ENCODE peak calls at places on chromosome 15, in seven cellular contexts. V is GM23248, H is stomach, Q is heart right ventricle, B is psoas muscle, Z is lung, S is esophagus muscularis mucosa. N is an unnamed sample.
A peak's percentile ranks its signal among the peaks of the same experiment; 100 is the strongest.

GRCh38 chr15:57541805-57542504 is 49.7 kb upstream of the MYZAP start:
- DNase-seq in V (peak; percentile 85), S (no peak), Q (peak; percentile 63), H (peak; percentile 72), B (peak; percentile 83), Z (peak; percentile 69), N (peak; percentile 79)

GRCh38 chr15:43209059-43209824 is 11.6 kb downstream of the EPB42 start:
- DNase-seq in B (no peak), V (peak; percentile 29), S (peak; percentile 86), H (no peak), Q (no peak), Z (no peak), N (peak; percentile 14)

GRCh38 chr15:52306270-52306669 is 10.7 kb upstream of the MYO5C start:
- DNase-seq in V (peak; percentile 79), H (no peak), B (no peak), Z (no peak), S (no peak), Q (no peak), N (no peak)

GRCh38 chr15:71085809-71086208 is 29.5 kb upstream of the THSD4 start:
- DNase-seq in V (no peak), S (no peak), Q (no peak), Z (no peak), B (no peak), H (no peak), N (no peak)

GRCh38 chr15:68330911-68331310 is 53.4 kb downstream of the FEM1B start:
- DNase-seq in B (no peak), V (no peak), H (no peak), S (no peak), Q (no peak), Z (no peak), N (peak; percentile 22)

GRCh38 chr15:36109943-36110658 is 469.3 kb upstream of the CDIN1 start:
- DNase-seq in V (peak; percentile 76), H (no peak), Z (no peak), Q (no peak), B (no peak), S (no peak), N (no peak)

GRCh38 chr15:99474981-99475753 is 90.6 kb upstream of the MEF2A start:
- DNase-seq in Q (peak; percentile 76), V (no peak), B (peak; percentile 85), Z (peak; percentile 63), H (no peak), S (no peak), N (no peak)

GRCh38 chr15:77727635-77728311 is 95.1 kb upstream of the LINGO1 start:
- DNase-seq in Z (no peak), V (no peak), H (no peak), S (no peak), B (no peak), Q (no peak), N (no peak)

GRCh38 chr15:57427367-57427821 is 51.1 kb downstream of the CGNL1 start:
- DNase-seq in Z (no peak), V (peak; percentile 87), Q (no peak), B (peak; percentile 66), S (no peak), H (no peak), N (no peak)

GRCh38 chr15:92981333-92981732 is 81.2 kb downstream of the CHD2 start:
- DNase-seq in H (no peak), Z (no peak), Q (no peak), S (no peak), V (no peak), B (no peak), N (no peak)

GRCh38 chr15:66720206-66721010 is 18.4 kb downstream of the SMAD6 start:
- DNase-seq in Q (no peak), S (no peak), B (no peak), H (peak; percentile 39), Z (peak; percentile 66), V (peak; percentile 97), N (peak; percentile 86)

GRCh38 chr15:66682865-66683264 is 19.2 kb upstream of the SMAD6 start:
- DNase-seq in S (no peak), Q (no peak), B (no peak), Z (no peak), V (peak; percentile 62), H (no peak), N (no peak)

GRCh38 chr15:35309886-35310285 is 224.8 kb upstream of the NANOGP8 start:
- DNase-seq in Z (no peak), S (no peak), B (no peak), Q (no peak), H (no peak), V (peak; percentile 68), N (no peak)

GRCh38 chr15:45842151-45842550 is 207.3 kb downstream of the SQOR start:
- DNase-seq in V (no peak), B (no peak), Q (no peak), H (no peak), Z (no peak), S (no peak), N (no peak)

GRCh38 chr15:75348563-75349350 is 1.9 kb downstream of the NEIL1 start:
- DNase-seq in B (peak; percentile 58), Z (no peak), V (peak; percentile 41), S (no peak), H (peak; percentile 40), Q (no peak), N (peak; percentile 43)

GRCh38 chr15:30990451-30991300 is 752 bp downstream of the MTMR10 start:
- DNase-seq in H (no peak), B (no peak), Z (no peak), S (no peak), Q (no peak), V (peak; percentile 71), N (no peak)

GRCh38 chr15:41575282-41575681 is 16.3 kb downstream of the TYRO3 start:
- DNase-seq in B (no peak), Z (no peak), S (no peak), V (no peak), Q (no peak), H (no peak), N (no peak)

GRCh38 chr15:74795961-74796625 is 14.2 kb downstream of the CSK start:
- DNase-seq in S (no peak), V (no peak), H (no peak), B (no peak), Q (no peak), Z (no peak), N (no peak)

GRCh38 chr15:99613887-99614642 is 48.3 kb downstream of the MEF2A start:
- DNase-seq in B (no peak), H (no peak), V (peak; percentile 45), Q (no peak), Z (peak; percentile 43), S (no peak), N (no peak)

GRCh38 chr15:64776402-64776786 is 1.0 kb upstream of the RBPMS2 start:
- DNase-seq in H (no peak), Q (peak; percentile 20), S (no peak), V (no peak), B (no peak), Z (no peak), N (no peak)

GRCh38 chr15:70892912-70893560 is 410 bp downstream of the LRRC49 start:
- DNase-seq in Q (no peak), V (peak; percentile 86), B (no peak), Z (no peak), H (no peak), S (no peak), N (peak; percentile 51)

GRCh38 chr15:59991919-59992318 is 12.2 kb upstream of the FOXB1 start:
- DNase-seq in Q (no peak), S (no peak), Z (no peak), V (no peak), H (no peak), B (no peak), N (no peak)

GRCh38 chr15:101255615-101256350 is 3.9 kb upstream of the CHSY1 start:
- DNase-seq in V (peak; percentile 28), Z (no peak), Q (no peak), H (no peak), B (no peak), S (no peak), N (peak; percentile 70)

GRCh38 chr15:48109856-48110531 is 10.8 kb upstream of the SLC24A5 start:
- DNase-seq in H (no peak), V (no peak), S (peak; percentile 77), B (no peak), Q (no peak), Z (no peak), N (no peak)

GRCh38 chr15:89333959-89334509 is 590 bp downstream of the POLG start:
- DNase-seq in B (peak; percentile 79), S (no peak), H (no peak), V (no peak), Q (no peak), Z (no peak), N (no peak)

GRCh38 chr15:98599911-98600685 is 48.2 kb upstream of the IGF1R start:
- DNase-seq in B (peak; percentile 47), Q (peak; percentile 15), H (no peak), Z (peak; percentile 39), S (no peak), V (no peak), N (peak; percentile 50)

GRCh38 chr15:56719021-56719612 is 14.2 kb downstream of the ZNF280D start:
- DNase-seq in Q (no peak), V (no peak), Z (no peak), B (no peak), H (no peak), S (no peak), N (no peak)

GRCh38 chr15:66894363-66894762 is 171.0 kb upstream of the SMAD3 start:
- DNase-seq in H (no peak), V (no peak), Q (no peak), B (no peak), Z (no peak), S (peak; percentile 53), N (no peak)

GRCh38 chr15:66894986-66895780 is 170.2 kb upstream of the SMAD3 start:
- DNase-seq in V (peak; percentile 47), Q (no peak), B (no peak), Z (no peak), S (peak; percentile 82), H (no peak), N (no peak)

GRCh38 chr15:22265056-22265945 is 185.0 kb downstream of the OR4M2 start:
- DNase-seq in Q (no peak), V (no peak), H (no peak), B (no peak), Z (no peak), S (no peak), N (no peak)
- H3K9me3 ChIP-seq in Q (no peaks in the 10 kb centered on the region), V (no peaks in the 10 kb centered on the region), H (no peaks in the 10 kb centered on the region), B (no peaks in the 10 kb centered on the region), Z (no peaks in the 10 kb centered on the region), S (no peaks in the 10 kb centered on the region), N (no peaks in the 10 kb centered on the region)

GRCh38 chr15:63668601-63669000 is 71.4 kb downstream of the FBXL22 start:
- DNase-seq in B (no peak), Z (no peak), V (no peak), Q (no peak), S (no peak), H (no peak), N (no peak)
- H3K4me3 ChIP-seq in B (no peak overlapping the region), Z (no peak overlapping the region), V (no peak overlapping the region), Q (no peak overlapping the region), S (no peak overlapping the region), H (no peak overlapping the region), N (no peak overlapping the region)

DNA sequence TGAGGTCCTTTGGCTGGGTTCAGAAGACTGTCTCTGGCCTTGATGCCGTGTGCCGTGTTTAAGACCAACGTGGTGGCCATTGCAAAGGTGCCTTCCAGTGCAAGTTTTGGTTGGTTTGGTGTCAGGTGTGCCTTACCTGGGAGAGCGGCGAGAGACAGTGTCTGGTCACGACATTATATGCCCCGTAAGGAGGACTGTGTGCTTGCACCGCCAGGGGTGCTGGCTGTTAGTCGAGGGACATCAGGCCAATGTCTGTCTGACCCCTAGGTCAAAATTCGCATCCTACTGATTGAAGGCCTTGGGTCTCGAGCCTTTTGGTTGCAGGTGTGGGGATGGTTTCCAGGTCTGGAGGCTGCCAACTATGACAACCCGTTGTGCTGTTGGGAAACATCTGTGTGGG is 111.9 kb downstream of the SNRPN start:
- DNase-seq in B (no peak), S (no peak), Z (no peak), Q (no peak), H (no peak), V (no peak), N (no peak)
- H3K9me3 ChIP-seq in B (peaks cover 98% of the 10 kb centered on the region), S (peaks cover 100% of the 10 kb centered on the region), Z (peaks cover 49% of the 10 kb centered on the region), Q (peaks cover 100% of the 10 kb centered on the region), H (peaks cover 100% of the 10 kb centered on the region), V (no peaks in the 10 kb centered on the region), N (peaks cover 15% of the 10 kb centered on the region)

GRCh38 chr15:85533949-85534543 is 153.6 kb downstream of the AKAP13 start:
- DNase-seq in Z (no peak), Q (no peak), V (no peak), H (no peak), B (no peak), S (no peak), N (no peak)
- H3K4me3 ChIP-seq in Z (no peak overlapping the region), Q (no peak overlapping the region), V (no peak overlapping the region), H (no peak overlapping the region), B (no peak overlapping the region), S (no peak overlapping the region), N (no peak overlapping the region)